ENCODE peak calls at places on chromosomes 11 and 22, in ten cellular contexts. C is GM12878, K is spleen, J is esophagus muscularis mucosa, U is MM.1S, Q is right atrium auricular region, H is osteoblast, E is Panc1, S is upper lobe of right lung, G is GM23338. F is an unnamed sample.

GRCh38 chr11:112771847-112772246 is 189.4 kb upstream of the NCAM1 start:
- DNase-seq in K (no peak), C (no peak), U (no peak), E (no peak), Q (no peak), J (no peak), G (no peak), S (no peak), H (no peak), F (no peak)

GRCh38 chr11:22192642-22193347 is at the start of gene ANO5:
- DNase-seq in S (peak; percentile 85), U (peak; percentile 56), G (peak; percentile 81), H (peak; percentile 72), E (no peak), J (no peak), Q (peak; percentile 62), K (peak; percentile 78), C (no peak), F (no peak)

GRCh38 chr11:110323786-110324185 is 27.4 kb upstream of the RDX start:
- DNase-seq in S (no peak), E (no peak), K (no peak), G (no peak), U (no peak), J (no peak), C (no peak), H (no peak), Q (no peak), F (no peak)

GRCh38 chr11:61551630-61552029 is 29.2 kb downstream of the SYT7 start:
- DNase-seq in U (no peak), G (no peak), H (peak; percentile 99), J (no peak), K (no peak), E (no peak), S (no peak), C (no peak), Q (peak; percentile 73), F (no peak)

GRCh38 chr11:497565-498296 is 9.3 kb downstream of the RNH1 start:
- DNase-seq in J (no peak), U (no peak), K (no peak), H (peak; percentile 84), S (peak; percentile 62), C (no peak), G (no peak), Q (no peak), E (no peak), F (no peak)

GRCh38 chr22:49301398-49302149 is 526.1 kb downstream of the BRD1 start:
- DNase-seq in E (no peak), K (peak; percentile 67), C (no peak), S (peak; percentile 57), U (no peak), Q (peak; percentile 46), H (no peak), G (no peak), J (peak; percentile 84), F (no peak)

GRCh38 chr11:102546427-102546826 is 15.9 kb upstream of the MMP7 start:
- DNase-seq in J (no peak), U (no peak), K (no peak), C (no peak), S (no peak), Q (no peak), E (no peak), G (no peak), H (peak; percentile 83), F (no peak)

GRCh38 chr11:45906965-45907591 is at the start of gene FREY1:
- DNase-seq in U (no peak), J (no peak), E (no peak), S (no peak), K (no peak), G (no peak), Q (no peak), H (peak; percentile 83), C (no peak), F (no peak)

GRCh38 chr22:38412435-38413084 is 42.4 kb downstream of the KCNJ4 start:
- DNase-seq in E (no peak), K (peak; percentile 74), G (peak; percentile 66), C (no peak), U (peak; percentile 15), S (peak; percentile 68), H (peak; percentile 97), Q (peak; percentile 57), J (peak; percentile 57), F (no peak)

GRCh38 chr11:65502274-65502851 is 3.5 kb downstream of the MALAT1 start:
- DNase-seq in H (no peak), G (no peak), J (no peak), U (peak; percentile 31), K (no peak), S (no peak), E (no peak), Q (no peak), C (no peak), F (no peak)

GRCh38 chr11:46120711-46121327 is 435 bp downstream of the PHF21A start:
- DNase-seq in C (no peak), E (no peak), Q (no peak), S (no peak), K (peak; percentile 74), H (peak; percentile 88), G (peak; percentile 91), J (no peak), U (peak; percentile 17), F (peak; percentile 74)

GRCh38 chr11:14775897-14776296 is 116.1 kb downstream of the CYP2R1 start:
- DNase-seq in H (no peak), E (no peak), C (no peak), U (no peak), J (no peak), Q (no peak), S (no peak), K (no peak), G (no peak), F (no peak)

GRCh38 chr11:69301491-69302401 is 7.8 kb downstream of the MYEOV start:
- DNase-seq in J (no peak), U (no peak), S (peak; percentile 83), C (no peak), H (peak; percentile 99), Q (no peak), E (peak; percentile 97), G (no peak), K (no peak), F (peak; percentile 68)

GRCh38 chr11:1839924-1840779 is 1.4 kb downstream of the TNNI2 start:
- DNase-seq in U (no peak), Q (no peak), E (no peak), C (no peak), S (peak; percentile 87), G (no peak), J (no peak), K (peak; percentile 96), H (no peak), F (no peak)

GRCh38 chr11:2927851-2928604 is 1.2 kb downstream of the PHLDA2 start:
- DNase-seq in J (no peak), E (no peak), K (peak; percentile 67), C (no peak), Q (no peak), H (peak; percentile 97), S (peak; percentile 63), U (no peak), G (no peak), F (no peak)

GRCh38 chr11:93487032-93487483 is 56.1 kb downstream of the SMCO4 start:
- DNase-seq in C (no peak), E (no peak), U (no peak), Q (no peak), K (no peak), J (peak; percentile 84), S (no peak), G (no peak), H (no peak), F (no peak)

GRCh38 chr11:46697303-46697702 is 3.1 kb downstream of the ARHGAP1 start:
- DNase-seq in U (no peak), J (no peak), Q (no peak), E (no peak), K (no peak), C (no peak), S (no peak), G (no peak), H (peak; percentile 83), F (no peak)

GRCh38 chr11:64165482-64165841 is 451 bp downstream of the MACROD1 start:
- DNase-seq in U (no peak), E (no peak), K (no peak), G (no peak), J (no peak), S (peak; percentile 73), C (no peak), Q (no peak), H (peak; percentile 84), F (no peak)

DNA sequence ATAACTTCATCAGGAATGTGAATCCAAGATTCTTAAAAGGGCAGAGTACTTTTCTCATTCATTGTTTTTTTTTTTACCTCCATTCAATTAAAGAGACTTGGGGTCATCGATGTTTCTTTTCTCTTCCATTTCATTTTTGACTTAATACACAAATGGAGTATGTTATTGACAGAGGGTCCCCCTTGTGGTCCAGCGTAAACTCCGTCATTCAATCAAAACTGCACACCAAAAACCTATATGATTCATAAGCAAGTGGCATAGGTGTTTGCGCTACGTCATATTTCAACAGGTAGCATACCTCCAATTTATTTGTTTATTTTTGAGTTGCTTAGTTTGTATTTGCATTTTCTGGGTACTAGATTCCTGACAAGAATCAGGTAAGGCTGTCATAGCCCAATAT is 12.7 kb upstream of the FOLH1 start:
- DNase-seq in G (no peak), Q (no peak), H (no peak), C (no peak), U (no peak), K (no peak), S (no peak), E (no peak), J (no peak), F (no peak)
- TF ChIP-seq CTCF in G (peak; percentile 29), Q (no peak), H (no peak), C (no peak), U (no peak), K (no peak), S (no peak), E (no peak), J (no peak), F (no peak)

GRCh38 chr11:10307022-10307410 is 2.1 kb downstream of the ADM start:
- DNase-seq in U (no peak), H (no peak), G (no peak), E (no peak), K (no peak), J (no peak), C (no peak), S (no peak), Q (no peak), F (no peak)
- H3K27ac ChIP-seq in U (peak overlapping the region; percentile 97), H (peak overlapping the region; percentile 81), G (peak overlapping the region; percentile 72), E (peak overlapping the region; percentile 100), K (peak overlapping the region; percentile 94), J (peak overlapping the region; percentile 92), C (no peak overlapping the region), S (peak overlapping the region; percentile 79), Q (peak overlapping the region; percentile 88), F (peak overlapping the region; percentile 54)

GRCh38 chr11:76790251-76790650 is 7.1 kb downstream of the TSKU start:
- DNase-seq in G (no peak), S (no peak), Q (no peak), H (no peak), C (no peak), U (no peak), K (peak; percentile 51), J (no peak), E (no peak), F (no peak)
- H3K4me1 ChIP-seq in G (peaks cover 33% of the 10 kb centered on the region), S (peaks cover 31% of the 10 kb centered on the region), Q (peaks cover 41% of the 10 kb centered on the region), H (peaks cover 38% of the 10 kb centered on the region), C (no peaks in the 10 kb centered on the region), U (no peaks in the 10 kb centered on the region), K (peaks cover 32% of the 10 kb centered on the region), J (peaks cover 36% of the 10 kb centered on the region), E (peaks cover 25% of the 10 kb centered on the region), F (peaks cover 46% of the 10 kb centered on the region)

DNA sequence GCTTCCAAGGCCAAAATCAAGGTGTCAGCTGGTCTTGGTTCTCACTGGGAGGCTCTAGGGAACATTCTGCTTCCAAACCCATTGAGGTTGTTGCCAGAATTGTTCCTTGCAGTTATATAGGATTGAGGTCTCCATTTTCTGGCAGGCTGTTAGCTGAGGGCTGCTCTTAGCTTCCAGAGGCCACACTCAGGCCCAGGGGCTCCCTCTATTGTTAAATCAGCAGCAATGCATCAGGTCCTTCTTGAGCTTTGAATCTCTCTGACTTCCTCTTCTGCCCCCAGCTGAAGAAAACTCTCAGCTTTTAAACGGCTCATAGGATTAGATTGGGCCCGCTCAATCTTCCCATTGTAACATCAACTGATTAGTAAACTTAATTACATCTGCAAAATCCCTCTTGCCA is 39.3 kb upstream of the BSX start:
- DNase-seq in H (peak; percentile 91), K (no peak), E (no peak), J (no peak), C (no peak), G (peak; percentile 88), Q (no peak), S (peak; percentile 65), U (peak; percentile 69), F (peak; percentile 9)
- TF ChIP-seq CTCF in H (peak; percentile 77), K (peak; percentile 14), E (peak; percentile 82), J (peak; percentile 14), C (peak; percentile 68), G (peak; percentile 74), Q (no peak), S (peak; percentile 64), U (peak; percentile 77), F (peak; percentile 74)